ENCODE peak calls at places on chromosome 2, in seven cellular contexts. One of them, this sample, is unnamed.

GRCh38 chr2:19815746-19816145 is 86.0 kb downstream of the TTC32 start:
- DNase-seq in MCF 10A: no peak
- DNase-seq in heart left ventricle: no peak
- DNase-seq in HepG2: no peak
- DNase-seq in astrocyte of the spinal cord: no peak
- DNase-seq in omental fat pad: no peak
- DNase-seq in left lung: no peak
- DNase-seq in this sample: no peak

GRCh38 chr2:241947876-241948275 is 78.3 kb downstream of the RTP5 start:
- DNase-seq in MCF 10A: no peak
- DNase-seq in left lung: no peak
- DNase-seq in heart left ventricle: no peak
- DNase-seq in HepG2: no peak
- DNase-seq in omental fat pad: no peak
- DNase-seq in astrocyte of the spinal cord: no peak
- DNase-seq in this sample: no peak

GRCh38 chr2:224163573-224164307 is 124.7 kb upstream of the SERPINE2 start:
- DNase-seq in left lung: no peak
- DNase-seq in astrocyte of the spinal cord: peak
- DNase-seq in heart left ventricle: peak
- DNase-seq in HepG2: no peak
- DNase-seq in MCF 10A: peak
- DNase-seq in omental fat pad: no peak
- DNase-seq in this sample: no peak

GRCh38 chr2:180374502-180375281 is 367.6 kb upstream of the CWC22 start:
- DNase-seq in heart left ventricle: no peak
- DNase-seq in MCF 10A: no peak
- DNase-seq in astrocyte of the spinal cord: no peak
- DNase-seq in omental fat pad: no peak
- DNase-seq in HepG2: no peak
- DNase-seq in left lung: no peak
- DNase-seq in this sample: no peak

GRCh38 chr2:157190151-157190550 is 67.4 kb upstream of the GALNT5 start:
- DNase-seq in heart left ventricle: no peak
- DNase-seq in HepG2: no peak
- DNase-seq in omental fat pad: no peak
- DNase-seq in MCF 10A: no peak
- DNase-seq in left lung: no peak
- DNase-seq in astrocyte of the spinal cord: peak
- DNase-seq in this sample: no peak

GRCh38 chr2:140988597-140988996 is 1142.2 kb downstream of the LRP1B start:
- DNase-seq in HepG2: no peak
- DNase-seq in left lung: no peak
- DNase-seq in astrocyte of the spinal cord: no peak
- DNase-seq in MCF 10A: peak
- DNase-seq in heart left ventricle: no peak
- DNase-seq in omental fat pad: no peak
- DNase-seq in this sample: no peak

GRCh38 chr2:122072666-122073065 is 317.2 kb downstream of the TSN start:
- DNase-seq in heart left ventricle: no peak
- DNase-seq in HepG2: no peak
- DNase-seq in omental fat pad: no peak
- DNase-seq in left lung: no peak
- DNase-seq in astrocyte of the spinal cord: peak
- DNase-seq in MCF 10A: no peak
- DNase-seq in this sample: no peak

GRCh38 chr2:120949027-120949956 is 213.6 kb downstream of the GLI2 start:
- DNase-seq in heart left ventricle: no peak
- DNase-seq in MCF 10A: peak
- DNase-seq in left lung: no peak
- DNase-seq in HepG2: peak
- DNase-seq in astrocyte of the spinal cord: no peak
- DNase-seq in omental fat pad: no peak
- DNase-seq in this sample: no peak

GRCh38 chr2:241701155-241701404 is 759 bp upstream of the ING5 start:
- DNase-seq in left lung: no peak
- DNase-seq in HepG2: no peak
- DNase-seq in heart left ventricle: no peak
- DNase-seq in astrocyte of the spinal cord: no peak
- DNase-seq in MCF 10A: no peak
- DNase-seq in omental fat pad: no peak
- DNase-seq in this sample: no peak

GRCh38 chr2:112622528-112622849 is 23.2 kb upstream of the SLC20A1 start:
- DNase-seq in left lung: no peak
- DNase-seq in MCF 10A: peak
- DNase-seq in astrocyte of the spinal cord: peak
- DNase-seq in HepG2: no peak
- DNase-seq in heart left ventricle: no peak
- DNase-seq in omental fat pad: no peak
- DNase-seq in this sample: no peak

GRCh38 chr2:234211797-234212196 is 161.3 kb downstream of the SPP2 start:
- DNase-seq in heart left ventricle: no peak
- DNase-seq in omental fat pad: no peak
- DNase-seq in MCF 10A: no peak
- DNase-seq in astrocyte of the spinal cord: peak
- DNase-seq in left lung: no peak
- DNase-seq in HepG2: no peak
- DNase-seq in this sample: no peak

GRCh38 chr2:137913169-137913568 is 51.1 kb upstream of the HNMT start:
- DNase-seq in HepG2: no peak
- DNase-seq in left lung: no peak
- DNase-seq in heart left ventricle: no peak
- DNase-seq in omental fat pad: no peak
- DNase-seq in MCF 10A: no peak
- DNase-seq in astrocyte of the spinal cord: no peak
- DNase-seq in this sample: no peak

GRCh38 chr2:137912358-137912757 is 51.9 kb upstream of the HNMT start:
- DNase-seq in left lung: no peak
- DNase-seq in omental fat pad: no peak
- DNase-seq in astrocyte of the spinal cord: no peak
- DNase-seq in MCF 10A: no peak
- DNase-seq in HepG2: no peak
- DNase-seq in heart left ventricle: no peak
- DNase-seq in this sample: no peak

DNA sequence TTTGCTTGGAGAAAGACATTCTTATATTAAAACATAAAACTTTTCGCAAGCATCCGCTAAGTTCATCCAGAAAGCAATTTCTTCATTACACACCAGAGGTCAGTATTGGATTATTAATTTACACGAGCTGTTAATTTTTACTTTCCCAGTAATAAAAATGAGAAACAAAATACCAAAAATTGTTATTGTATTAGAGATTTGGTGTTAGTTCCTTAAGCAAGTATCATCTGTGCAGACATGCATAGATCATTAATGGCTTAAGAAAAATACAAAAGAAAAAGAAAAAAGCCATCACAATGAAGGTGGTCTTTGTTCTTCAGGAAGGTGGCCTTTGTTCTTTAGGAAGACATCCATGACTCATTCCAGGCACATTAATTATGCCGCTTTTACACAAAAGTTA is 53.6 kb upstream of the HNMT start:
- DNase-seq in heart left ventricle: no peak
- DNase-seq in omental fat pad: no peak
- DNase-seq in MCF 10A: peak
- DNase-seq in HepG2: peak
- DNase-seq in left lung: no peak
- DNase-seq in astrocyte of the spinal cord: peak
- DNase-seq in this sample: no peak
- TF ChIP-seq CTCF in heart left ventricle: peak
- TF ChIP-seq CTCF in omental fat pad: no peak
- TF ChIP-seq CTCF in MCF 10A: peak
- TF ChIP-seq CTCF in HepG2: peak
- TF ChIP-seq CTCF in left lung: peak
- TF ChIP-seq CTCF in astrocyte of the spinal cord: peak
- TF ChIP-seq CTCF in this sample: no peak

GRCh38 chr2:58130238-58130637 is 83.6 kb downstream of the VRK2 start:
- DNase-seq in HepG2: no peak
- DNase-seq in astrocyte of the spinal cord: no peak
- DNase-seq in left lung: no peak
- DNase-seq in heart left ventricle: no peak
- DNase-seq in omental fat pad: no peak
- DNase-seq in MCF 10A: no peak
- DNase-seq in this sample: no peak

GRCh38 chr2:58135861-58136260 is 89.3 kb downstream of the VRK2 start:
- DNase-seq in heart left ventricle: no peak
- DNase-seq in HepG2: no peak
- DNase-seq in MCF 10A: no peak
- DNase-seq in left lung: no peak
- DNase-seq in astrocyte of the spinal cord: no peak
- DNase-seq in omental fat pad: no peak
- DNase-seq in this sample: no peak

GRCh38 chr2:58127111-58127510 is 80.5 kb downstream of the VRK2 start:
- DNase-seq in left lung: no peak
- DNase-seq in heart left ventricle: no peak
- DNase-seq in MCF 10A: no peak
- DNase-seq in astrocyte of the spinal cord: no peak
- DNase-seq in omental fat pad: no peak
- DNase-seq in HepG2: no peak
- DNase-seq in this sample: no peak

GRCh38 chr2:58133395-58133794 is 86.8 kb downstream of the VRK2 start:
- DNase-seq in heart left ventricle: no peak
- DNase-seq in omental fat pad: no peak
- DNase-seq in left lung: no peak
- DNase-seq in astrocyte of the spinal cord: peak
- DNase-seq in HepG2: no peak
- DNase-seq in MCF 10A: no peak
- DNase-seq in this sample: no peak

DNA sequence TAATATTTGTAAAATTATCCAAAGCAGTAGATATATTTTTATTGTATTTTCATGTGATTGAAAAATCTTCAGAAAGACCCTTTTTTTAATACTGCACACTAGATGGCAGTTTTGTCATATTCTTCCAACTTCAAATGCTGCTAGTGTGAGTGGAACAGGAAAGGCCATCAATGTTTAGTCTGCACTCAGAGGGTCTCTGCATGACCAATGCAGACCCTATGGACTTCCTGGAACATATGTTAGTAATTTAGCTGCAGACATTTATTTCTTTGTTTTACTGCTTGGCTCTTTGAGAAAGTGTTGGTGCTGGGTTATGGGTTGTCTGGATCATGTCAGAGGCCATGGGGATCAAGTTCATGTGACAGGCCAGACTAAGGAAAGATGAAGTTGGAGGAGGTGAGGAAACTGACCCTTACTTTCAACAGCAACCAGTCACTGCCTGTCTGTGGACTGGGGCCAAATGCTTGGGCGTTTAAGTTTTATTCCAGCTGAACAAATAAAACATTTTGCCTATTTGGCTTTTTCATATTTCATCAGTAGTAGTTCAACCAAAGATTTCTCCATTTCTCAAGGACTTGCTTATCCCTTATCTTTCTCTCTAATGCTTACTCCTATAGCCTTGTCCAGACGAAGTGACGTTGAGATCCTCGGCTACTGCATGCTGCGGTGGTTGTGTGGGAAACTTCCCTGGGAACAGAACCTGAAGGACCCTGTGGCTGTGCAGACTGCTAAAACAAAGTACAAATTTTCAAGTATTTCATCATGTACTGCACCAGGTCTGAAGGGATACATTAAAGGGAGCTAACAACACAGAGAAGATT is 84.8 kb downstream of the VRK2 start:
- DNase-seq in MCF 10A: no peak
- DNase-seq in HepG2: peak
- DNase-seq in left lung: no peak
- DNase-seq in astrocyte of the spinal cord: peak
- DNase-seq in heart left ventricle: peak
- DNase-seq in omental fat pad: no peak
- DNase-seq in this sample: no peak
- TF ChIP-seq CTCF in MCF 10A: peak
- TF ChIP-seq CTCF in HepG2: peak
- TF ChIP-seq CTCF in left lung: no peak
- TF ChIP-seq CTCF in astrocyte of the spinal cord: peak
- TF ChIP-seq CTCF in heart left ventricle: no peak
- TF ChIP-seq CTCF in omental fat pad: no peak
- TF ChIP-seq CTCF in this sample: no peak

GRCh38 chr2:239822146-239822945 is 202.8 kb downstream of the NDUFA10 start:
- DNase-seq in MCF 10A: no peak
- DNase-seq in omental fat pad: no peak
- DNase-seq in astrocyte of the spinal cord: no peak
- DNase-seq in heart left ventricle: no peak
- DNase-seq in HepG2: no peak
- DNase-seq in left lung: no peak
- DNase-seq in this sample: no peak

GRCh38 chr2:239825705-239825979 is 199.5 kb downstream of the NDUFA10 start:
- DNase-seq in HepG2: no peak
- DNase-seq in omental fat pad: no peak
- DNase-seq in MCF 10A: no peak
- DNase-seq in astrocyte of the spinal cord: no peak
- DNase-seq in heart left ventricle: no peak
- DNase-seq in left lung: no peak
- DNase-seq in this sample: peak

GRCh38 chr2:239824866-239825704 is 200.1 kb downstream of the NDUFA10 start:
- DNase-seq in HepG2: no peak
- DNase-seq in omental fat pad: peak
- DNase-seq in astrocyte of the spinal cord: no peak
- DNase-seq in MCF 10A: no peak
- DNase-seq in left lung: peak
- DNase-seq in heart left ventricle: no peak
- DNase-seq in this sample: no peak

GRCh38 chr2:239826376-239826775 is 198.8 kb downstream of the NDUFA10 start:
- DNase-seq in astrocyte of the spinal cord: no peak
- DNase-seq in HepG2: no peak
- DNase-seq in MCF 10A: no peak
- DNase-seq in left lung: no peak
- DNase-seq in heart left ventricle: no peak
- DNase-seq in omental fat pad: peak
- DNase-seq in this sample: no peak

GRCh38 chr2:239824051-239824694 is 201.0 kb downstream of the NDUFA10 start:
- DNase-seq in heart left ventricle: no peak
- DNase-seq in HepG2: peak
- DNase-seq in omental fat pad: peak
- DNase-seq in left lung: peak
- DNase-seq in MCF 10A: peak
- DNase-seq in astrocyte of the spinal cord: no peak
- DNase-seq in this sample: no peak
- TF ChIP-seq CTCF in heart left ventricle: no peak
- TF ChIP-seq CTCF in HepG2: peak
- TF ChIP-seq CTCF in omental fat pad: no peak
- TF ChIP-seq CTCF in left lung: no peak
- TF ChIP-seq CTCF in MCF 10A: peak
- TF ChIP-seq CTCF in astrocyte of the spinal cord: peak
- TF ChIP-seq CTCF in this sample: no peak

GRCh38 chr2:232139171-232139594 is 177.7 kb downstream of the DIS3L2 start:
- DNase-seq in heart left ventricle: no peak
- DNase-seq in MCF 10A: no peak
- DNase-seq in HepG2: no peak
- DNase-seq in left lung: no peak
- DNase-seq in omental fat pad: no peak
- DNase-seq in astrocyte of the spinal cord: no peak
- DNase-seq in this sample: no peak

GRCh38 chr2:232142502-232142901 is 181.0 kb downstream of the DIS3L2 start:
- DNase-seq in omental fat pad: no peak
- DNase-seq in HepG2: no peak
- DNase-seq in astrocyte of the spinal cord: no peak
- DNase-seq in MCF 10A: no peak
- DNase-seq in left lung: no peak
- DNase-seq in heart left ventricle: no peak
- DNase-seq in this sample: no peak

GRCh38 chr2:232142049-232142448 is 180.5 kb downstream of the DIS3L2 start:
- DNase-seq in heart left ventricle: peak
- DNase-seq in HepG2: peak
- DNase-seq in MCF 10A: peak
- DNase-seq in astrocyte of the spinal cord: peak
- DNase-seq in left lung: no peak
- DNase-seq in omental fat pad: no peak
- DNase-seq in this sample: no peak

GRCh38 chr2:232139786-232140562 is 178.5 kb downstream of the DIS3L2 start:
- DNase-seq in HepG2: peak
- DNase-seq in left lung: no peak
- DNase-seq in astrocyte of the spinal cord: no peak
- DNase-seq in omental fat pad: no peak
- DNase-seq in heart left ventricle: no peak
- DNase-seq in MCF 10A: no peak
- DNase-seq in this sample: no peak

GRCh38 chr2:232141591-232141990 is 180.1 kb downstream of the DIS3L2 start:
- DNase-seq in omental fat pad: no peak
- DNase-seq in MCF 10A: no peak
- DNase-seq in heart left ventricle: no peak
- DNase-seq in HepG2: no peak
- DNase-seq in left lung: no peak
- DNase-seq in astrocyte of the spinal cord: no peak
- DNase-seq in this sample: no peak
- TF ChIP-seq CTCF in omental fat pad: no peak
- TF ChIP-seq CTCF in MCF 10A: no peak
- TF ChIP-seq CTCF in heart left ventricle: no peak
- TF ChIP-seq CTCF in HepG2: no peak
- TF ChIP-seq CTCF in left lung: no peak
- TF ChIP-seq CTCF in astrocyte of the spinal cord: no peak
- TF ChIP-seq CTCF in this sample: no peak